ENCODE peak calls at places on chromosomes 11 and 22, in nine cellular contexts. O is endothelial cell, Q is GM23338, A is HFF-Myc, I is esophagus squamous epithelium, Y is WTC11, V is body of pancreas, K is bronchial epithelial cell, J is brain microvascular endothelial cell. B is an unnamed sample.

GRCh38 chr11:117851852-117852251 is 24.6 kb downstream of the FXYD6 start:
- DNase-seq in J (no peak), O (no peak), V (no peak), A (no peak), I (no peak), Q (no peak), Y (no peak), K (no peak), B (no peak)

GRCh38 chr22:38696606-38697005 is 4.1 kb downstream of the JOSD1 start:
- DNase-seq in K (peak), Q (no peak), J (peak), A (peak), V (no peak), Y (no peak), O (no peak), I (no peak), B (no peak)

GRCh38 chr11:12537778-12538401 is 136.3 kb upstream of the TEAD1 start:
- DNase-seq in V (no peak), J (no peak), A (no peak), K (no peak), O (no peak), Q (peak), I (no peak), Y (no peak), B (no peak)

GRCh38 chr22:43562843-43563242 is 151.0 kb downstream of the MPPED1 start:
- DNase-seq in V (no peak), I (no peak), O (no peak), A (no peak), J (no peak), K (no peak), Y (no peak), Q (peak), B (no peak)

GRCh38 chr11:83827940-83828554 is 541.9 kb upstream of the CCDC90B start:
- DNase-seq in K (peak), V (no peak), J (peak), Y (no peak), O (no peak), Q (peak), I (no peak), A (no peak), B (no peak)

GRCh38 chr11:101880208-101880607 is 34.6 kb upstream of the CEP126 start:
- DNase-seq in O (no peak), A (peak), Q (peak), I (no peak), V (no peak), Y (no peak), K (peak), J (peak), B (peak)

GRCh38 chr11:36216061-36216615 is 73.1 kb downstream of the COMMD9 start:
- DNase-seq in Q (no peak), V (no peak), Y (no peak), A (no peak), K (no peak), J (no peak), I (no peak), O (no peak), B (no peak)

GRCh38 chr11:12862761-12863469 is 146.2 kb upstream of the RASSF10 start:
- DNase-seq in Q (peak), Y (peak), J (peak), K (no peak), A (peak), O (peak), V (no peak), I (no peak), B (peak)

GRCh38 chr11:123174196-123175183 is 20.6 kb downstream of the CLMP start:
- DNase-seq in K (peak), Y (no peak), O (no peak), I (no peak), A (peak), V (no peak), Q (peak), J (peak), B (peak)

GRCh38 chr11:119148855-119149370 is at the start of gene ABCG4:
- DNase-seq in O (peak), V (no peak), Y (peak), J (no peak), A (no peak), K (no peak), Q (peak), I (no peak), B (no peak)

GRCh38 chr11:123351375-123351774 is 78.7 kb upstream of the GRAMD1B start:
- DNase-seq in Y (peak), K (no peak), J (no peak), Q (peak), V (peak), I (no peak), A (no peak), O (no peak), B (no peak)

GRCh38 chr11:120667281-120667680 is 155.7 kb downstream of the GRIK4 start:
- DNase-seq in Q (no peak), K (no peak), I (no peak), O (no peak), A (no peak), J (no peak), V (no peak), Y (no peak), B (no peak)

GRCh38 chr11:45399166-45399565 is 113.0 kb upstream of the SYT13 start:
- DNase-seq in Y (no peak), A (no peak), V (no peak), I (no peak), O (no peak), J (no peak), Q (no peak), K (no peak), B (no peak)

GRCh38 chr11:78289547-78290292 is 101.0 kb downstream of the USP35 start:
- DNase-seq in J (no peak), K (no peak), A (no peak), Y (no peak), O (no peak), V (no peak), Q (no peak), I (no peak), B (no peak)

GRCh38 chr22:46077669-46078099 is 72.6 kb upstream of the PPARA start:
- DNase-seq in K (no peak), J (no peak), Y (peak), O (no peak), I (no peak), Q (no peak), V (peak), A (no peak), B (no peak)

GRCh38 chr22:46673205-46673604 is 53.0 kb downstream of the GRAMD4 start:
- DNase-seq in V (no peak), A (no peak), J (no peak), Y (no peak), K (no peak), Q (no peak), I (no peak), O (no peak), B (no peak)

GRCh38 chr22:35893698-35894097 is 134.9 kb downstream of the RBFOX2 start:
- DNase-seq in Q (no peak), A (no peak), Y (no peak), V (no peak), I (no peak), K (no peak), O (no peak), J (no peak), B (no peak)

GRCh38 chr11:126697937-126698336 is 302.6 kb downstream of the KIRREL3 start:
- DNase-seq in Y (no peak), V (no peak), K (no peak), J (no peak), O (no peak), Q (no peak), I (no peak), A (no peak), B (no peak)

GRCh38 chr11:19328586-19329311 is 88.0 kb upstream of the E2F8 start:
- DNase-seq in I (no peak), V (no peak), Q (no peak), K (no peak), O (no peak), J (no peak), A (no peak), Y (no peak), B (no peak)

GRCh38 chr11:19327280-19327679 is 86.5 kb upstream of the E2F8 start:
- DNase-seq in K (peak), J (no peak), O (no peak), Q (no peak), Y (no peak), A (no peak), I (no peak), V (no peak), B (no peak)

GRCh38 chr11:19336331-19336730 is 95.6 kb upstream of the E2F8 start:
- DNase-seq in A (no peak), J (no peak), Y (no peak), Q (no peak), O (no peak), I (no peak), V (no peak), K (no peak), B (no peak)

GRCh38 chr11:19329910-19330309 is 89.2 kb upstream of the E2F8 start:
- DNase-seq in Y (no peak), V (no peak), O (no peak), K (no peak), J (no peak), A (no peak), I (no peak), Q (no peak), B (no peak)

GRCh38 chr11:19332476-19332875 is 91.7 kb upstream of the E2F8 start:
- DNase-seq in I (no peak), Q (no peak), K (no peak), Y (no peak), V (no peak), J (no peak), O (no peak), A (no peak), B (no peak)
- TF ChIP-seq CTCF in I (no peak), Q (no peak), K (no peak), Y (no peak), V (no peak), J (no peak), O (no peak), A (no peak), B (no peak)

GRCh38 chr11:125390949-125391348 is 105.1 kb downstream of the FEZ1 start:
- DNase-seq in Y (no peak), V (no peak), Q (peak), O (no peak), J (no peak), K (no peak), A (no peak), I (no peak), B (no peak)

GRCh38 chr11:125394306-125394705 is 101.8 kb downstream of the FEZ1 start:
- DNase-seq in J (no peak), Q (no peak), V (no peak), Y (no peak), A (no peak), K (no peak), I (no peak), O (no peak), B (no peak)

GRCh38 chr11:125389339-125390166 is 106.5 kb downstream of the FEZ1 start:
- DNase-seq in Q (no peak), J (no peak), Y (no peak), K (no peak), V (no peak), I (no peak), O (no peak), A (no peak), B (no peak)

GRCh38 chr11:125397421-125397820 is 98.6 kb downstream of the FEZ1 start:
- DNase-seq in Y (no peak), K (no peak), O (no peak), Q (no peak), A (no peak), I (no peak), V (no peak), J (no peak), B (no peak)

DNA sequence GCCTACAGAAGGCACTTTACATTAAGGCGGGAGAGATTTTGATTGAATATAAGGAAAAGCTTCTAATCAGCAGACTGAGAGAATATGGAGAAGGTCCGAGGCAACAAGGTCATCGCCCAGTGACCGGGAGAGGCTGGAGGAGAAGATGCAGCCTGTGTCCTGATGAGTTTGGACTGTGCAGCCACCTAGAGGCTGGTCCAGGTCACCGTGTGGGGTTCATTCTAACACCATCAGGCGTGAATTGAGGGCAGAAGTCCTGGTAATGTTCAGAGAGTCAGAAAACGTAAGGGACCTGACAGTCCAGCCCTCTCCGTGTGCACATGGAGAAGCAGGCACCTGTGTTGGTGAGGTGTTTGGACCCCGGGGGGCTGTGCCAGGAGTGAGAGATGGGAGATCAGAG is 102.7 kb downstream of the FEZ1 start:
- DNase-seq in A (no peak), O (no peak), K (no peak), Q (no peak), J (no peak), I (no peak), Y (no peak), V (no peak), B (no peak)
- TF ChIP-seq CTCF in A (no peak), O (no peak), K (no peak), Q (no peak), J (no peak), I (no peak), Y (no peak), V (no peak), B (no peak)

GRCh38 chr11:76380977-76381719 is at the start of the genes GVQW3 and THAP12:
- DNase-seq in O (peak), V (peak), Q (peak), A (peak), K (peak), Y (peak), J (peak), I (peak), B (peak)
- TF ChIP-seq CTCF in O (no peak), V (peak), Q (no peak), A (no peak), K (no peak), Y (no peak), J (peak), I (no peak), B (no peak)

DNA sequence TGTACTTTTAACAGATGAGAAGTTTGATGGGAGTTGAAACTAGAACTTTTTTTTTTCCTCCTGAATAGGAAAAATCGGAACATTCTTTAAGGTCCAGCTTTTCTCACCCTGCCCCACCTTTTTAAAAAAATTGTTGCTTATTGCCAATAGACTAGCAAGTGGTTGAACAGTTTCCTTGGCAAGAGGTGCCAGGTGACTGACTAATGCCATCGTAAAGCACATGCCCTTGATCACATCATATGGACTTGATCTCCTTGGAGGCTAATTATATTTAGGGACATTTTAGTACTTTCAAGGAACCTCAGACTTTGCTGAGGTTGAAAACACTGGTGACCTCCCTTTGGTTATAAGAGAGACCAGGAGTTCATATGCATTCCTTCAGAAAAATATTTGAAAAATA is 57.6 kb downstream of the MTMR3 start:
- DNase-seq in J (no peak), K (no peak), A (no peak), Q (no peak), Y (no peak), V (no peak), I (no peak), O (no peak), B (no peak)
- TF ChIP-seq CTCF in J (no peak), K (no peak), A (no peak), Q (no peak), Y (no peak), V (no peak), I (no peak), O (no peak), B (no peak)

GRCh38 chr11:134508219-134508990 is 96.4 kb upstream of the B3GAT1 start:
- DNase-seq in Y (no peak), Q (no peak), K (no peak), O (no peak), I (no peak), A (no peak), V (peak), J (no peak), B (no peak)
- TF ChIP-seq CTCF in Y (no peak), Q (no peak), K (no peak), O (no peak), I (no peak), A (no peak), V (no peak), J (no peak), B (no peak)

B was measured in epithelial cell of proximal tubule.